ENCODE peak calls at places on chromosomes 7 and 10, in six cellular contexts. W is HCT116, Y is H1, O is HepG2, P is SK-N-SH, D is K562. H is an unnamed sample.
A peak's percentile ranks its signal among the peaks of the same experiment; 100 is the strongest.

GRCh38 chr10:49008505-49009202 is 69.0 kb upstream of the LRRC18 start:
- DNase-seq in O (no peak), P (peak; percentile 45), Y (no peak), D (peak; percentile 12), W (no peak), H (no peak)

GRCh38 chr7:99622596-99622995 is 5.8 kb downstream of the ZSCAN25 start:
- DNase-seq in Y (no peak), P (no peak), D (no peak), O (no peak), W (no peak), H (no peak)

GRCh38 chr7:5477723-5478531 is 54.3 kb upstream of the TNRC18 start:
- DNase-seq in Y (no peak), W (no peak), D (no peak), O (no peak), P (peak; percentile 88), H (no peak)

GRCh38 chr10:88791924-88792323 is 10.6 kb upstream of the LIPM start:
- DNase-seq in O (peak; percentile 8), Y (no peak), P (peak; percentile 19), W (peak; percentile 32), D (peak; percentile 1), H (peak; percentile 75)

GRCh38 chr10:124217031-124217430 is 123.6 kb upstream of the CHST15 start:
- DNase-seq in O (no peak), P (no peak), Y (no peak), W (no peak), D (no peak), H (no peak)

GRCh38 chr10:44925224-44925623 is 14.1 kb downstream of the TMEM72 start:
- DNase-seq in Y (peak; percentile 63), W (no peak), P (peak; percentile 32), O (peak; percentile 60), D (peak; percentile 64), H (no peak)

GRCh38 chr10:35027567-35027966 is 62.6 kb downstream of the CUL2 start:
- DNase-seq in Y (no peak), P (peak; percentile 32), W (no peak), D (no peak), O (peak; percentile 12), H (no peak)

GRCh38 chr10:104922810-104923209 is 281.7 kb downstream of the SORCS3 start:
- DNase-seq in W (no peak), O (no peak), P (no peak), D (no peak), Y (no peak), H (no peak)

GRCh38 chr7:119572132-119572531 is 700.8 kb upstream of the KCND2 start:
- DNase-seq in D (no peak), O (no peak), Y (no peak), W (no peak), P (no peak), H (no peak)

GRCh38 chr7:71868797-71869196 is 543.3 kb downstream of the CALN1 start:
- DNase-seq in Y (no peak), W (no peak), P (no peak), O (no peak), D (peak; percentile 41), H (no peak)

GRCh38 chr7:32462966-32463365 is 27.2 kb downstream of the LSM5 start:
- DNase-seq in O (no peak), Y (no peak), W (no peak), P (no peak), D (no peak), H (no peak)

GRCh38 chr10:114084225-114084624 is 40.6 kb downstream of the ADRB1 start:
- DNase-seq in Y (no peak), W (no peak), O (no peak), P (no peak), D (no peak), H (no peak)
- TF ChIP-seq JUND in Y (no peak), W (no peak), O (no peak), P (no peak), D (no peak), H (no peak)

DNA sequence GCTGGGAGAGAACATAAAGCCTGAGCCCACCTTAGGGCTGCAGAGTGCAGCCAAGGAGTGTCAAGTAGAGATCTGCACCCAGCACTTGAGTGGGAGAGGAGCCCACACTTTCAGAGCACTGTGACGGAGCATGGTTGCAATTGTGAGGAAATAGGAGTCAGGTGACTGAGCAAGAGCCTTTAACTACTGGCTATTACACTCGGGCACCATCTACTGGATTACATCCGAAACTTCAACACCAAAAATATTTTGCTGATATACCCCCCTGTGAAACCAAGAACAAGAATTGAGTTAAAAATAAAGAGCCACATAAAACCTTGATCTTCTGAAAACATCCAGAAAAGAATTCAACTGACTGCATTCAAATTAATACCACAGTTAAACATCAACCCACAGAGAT is 657.9 kb downstream of the NXPH1 start:
- DNase-seq in O (no peak), Y (no peak), W (no peak), P (no peak), D (peak; percentile 14), H (peak; percentile 64)
- TF ChIP-seq JUND in O (no peak), Y (no peak), W (no peak), P (no peak), D (no peak), H (no peak)

DNA sequence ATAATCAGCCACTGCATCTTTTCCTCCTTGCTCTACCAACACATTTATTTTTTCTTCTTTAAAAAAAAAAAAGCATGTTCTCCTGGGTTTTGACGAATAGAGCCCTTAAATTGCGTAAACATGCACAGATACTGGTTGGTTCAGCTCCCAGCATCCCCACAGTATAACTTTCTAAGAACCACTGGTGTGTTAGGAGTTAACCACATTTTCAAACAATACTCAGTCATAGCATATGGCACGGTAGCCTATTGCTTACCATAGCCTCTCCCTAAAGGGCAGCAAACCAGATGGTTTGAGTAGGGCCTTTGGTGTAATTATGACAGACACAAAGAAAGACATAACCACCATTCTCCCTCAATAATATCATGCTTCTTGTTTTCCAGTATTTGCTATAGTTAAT is 145.0 kb downstream of the LRRC4 start:
- DNase-seq in P (no peak), Y (no peak), D (peak; percentile 39), O (no peak), W (no peak), H (no peak)
- TF ChIP-seq JUND in P (no peak), Y (no peak), D (no peak), O (no peak), W (no peak), H (no peak)

GRCh38 chr7:2405601-2406345 is 2.4 kb downstream of the CHST12 start:
- DNase-seq in W (no peak), O (no peak), Y (no peak), P (no peak), D (peak; percentile 70), H (no peak)
- TF ChIP-seq JUND in W (no peak), O (no peak), Y (no peak), P (no peak), D (no peak), H (no peak)

H was measured in T47D.